ENCODE peak calls at places on chromosomes 13 and 19, in ten cellular contexts. R is AG04450; F is T-helper 22 cell; Y is hippocampal formation; E is 8988T; X is activated CD8-positive, alpha-beta T cell treated with anti-CD3 and anti-CD28 coated beads, Interleukin-2, amount 10 ng/mL, durations not matched to agents 7 days and 5 days; H is GM13977; O is iris pigment epithelial cell; Q is CD4-positive, alpha-beta T cell; T is DMS79. M is an unnamed sample.

GRCh38 chr19:1684573-1684912 is 32.1 kb upstream of the TCF3 start:
- DNase-seq in R (no peak), F (no peak), Y (no peak), E (no peak), X (no peak), H (no peak), O (no peak), Q (no peak), T (no peak), M (no peak)

GRCh38 chr13:50085063-50085462 is 69.8 kb downstream of the KCNRG start:
- DNase-seq in R (no peak), F (no peak), Y (peak), E (no peak), X (no peak), H (no peak), O (peak), Q (no peak), T (no peak), M (no peak)

GRCh38 chr19:6412111-6412999 is 12.3 kb downstream of the KHSRP start:
- DNase-seq in R (no peak), F (no peak), Y (no peak), E (peak), X (peak), H (peak), O (no peak), Q (peak), T (no peak), M (no peak)

GRCh38 chr13:42279986-42280385 is 8.0 kb downstream of the AKAP11 start:
- DNase-seq in R (no peak), F (no peak), Y (no peak), E (no peak), X (no peak), H (no peak), O (no peak), Q (no peak), T (no peak), M (no peak)

GRCh38 chr19:1893791-1894190 is 8.5 kb upstream of the ABHD17A start:
- DNase-seq in R (no peak), F (no peak), Y (no peak), E (no peak), X (no peak), H (no peak), O (no peak), Q (no peak), T (no peak), M (no peak)

GRCh38 chr19:40613669-40614594 is 12.8 kb downstream of the LTBP4 start:
- DNase-seq in R (peak), F (peak), Y (no peak), E (no peak), X (peak), H (peak), O (peak), Q (peak), T (no peak), M (peak)

GRCh38 chr19:31391518-31391917 is 42.3 kb upstream of the TSHZ3 start:
- DNase-seq in R (no peak), F (no peak), Y (no peak), E (no peak), X (no peak), H (no peak), O (no peak), Q (no peak), T (no peak), M (no peak)

GRCh38 chr13:60448907-60449510 is 52.0 kb downstream of the TDRD3 start:
- DNase-seq in R (peak), F (no peak), Y (peak), E (no peak), X (peak), H (peak), O (peak), Q (no peak), T (no peak), M (no peak)

GRCh38 chr19:15123900-15124299 is 16.7 kb downstream of the SYDE1 start:
- DNase-seq in R (no peak), F (no peak), Y (peak), E (no peak), X (no peak), H (no peak), O (no peak), Q (no peak), T (peak), M (no peak)

GRCh38 chr19:50893047-50893737 is 18.0 kb downstream of the KLK4 start:
- DNase-seq in R (no peak), F (no peak), Y (no peak), E (no peak), X (no peak), H (no peak), O (no peak), Q (no peak), T (no peak), M (no peak)

GRCh38 chr19:2305424-2305823 is 2.5 kb downstream of the LINGO3 start:
- DNase-seq in R (no peak), F (no peak), Y (no peak), E (no peak), X (no peak), H (no peak), O (no peak), Q (no peak), T (no peak), M (no peak)

GRCh38 chr19:32674153-32674958 is 624 bp downstream of the ANKRD27 start:
- DNase-seq in R (no peak), F (no peak), Y (no peak), E (peak), X (peak), H (peak), O (no peak), Q (no peak), T (no peak), M (no peak)

GRCh38 chr13:79317856-79318255 is 88.2 kb downstream of the RBM26 start:
- DNase-seq in R (no peak), F (no peak), Y (no peak), E (no peak), X (no peak), H (no peak), O (no peak), Q (no peak), T (no peak), M (no peak)

GRCh38 chr13:110944121-110944967 is 29.5 kb upstream of the ANKRD10 start:
- DNase-seq in R (peak), F (no peak), Y (no peak), E (peak), X (peak), H (peak), O (peak), Q (no peak), T (no peak), M (no peak)

GRCh38 chr13:97226788-97227627 is 4.9 kb downstream of the MBNL2 start:
- DNase-seq in R (no peak), F (peak), Y (no peak), E (no peak), X (peak), H (no peak), O (peak), Q (peak), T (no peak), M (no peak)

GRCh38 chr19:518292-519231 is 11.3 kb downstream of the TPGS1 start:
- DNase-seq in R (no peak), F (peak), Y (no peak), E (no peak), X (peak), H (peak), O (no peak), Q (peak), T (no peak), M (no peak)

GRCh38 chr13:34988330-34988791 is 46.3 kb downstream of the NBEA start:
- DNase-seq in R (no peak), F (no peak), Y (no peak), E (no peak), X (no peak), H (no peak), O (no peak), Q (no peak), T (no peak), M (no peak)

GRCh38 chr13:29849071-29849541 is 1.3 kb downstream of the UBL3 start:
- DNase-seq in R (no peak), F (peak), Y (peak), E (no peak), X (peak), H (peak), O (peak), Q (no peak), T (no peak), M (no peak)

GRCh38 chr13:50080158-50080855 is 65.1 kb downstream of the KCNRG start:
- DNase-seq in R (no peak), F (peak), Y (no peak), E (no peak), X (peak), H (no peak), O (peak), Q (peak), T (peak), M (peak)

GRCh38 chr19:39167461-39168257 is 29.1 kb upstream of the NCCRP1 start:
- DNase-seq in R (no peak), F (no peak), Y (no peak), E (no peak), X (no peak), H (no peak), O (no peak), Q (no peak), T (peak), M (no peak)

GRCh38 chr13:96109125-96109524 is 19.2 kb downstream of the HS6ST3 start:
- DNase-seq in R (no peak), F (no peak), Y (no peak), E (no peak), X (no peak), H (no peak), O (no peak), Q (no peak), T (no peak), M (no peak)

GRCh38 chr19:29640231-29640630 is 25.0 kb upstream of the PLEKHF1 start:
- DNase-seq in R (no peak), F (no peak), Y (no peak), E (no peak), X (no peak), H (no peak), O (no peak), Q (no peak), T (no peak), M (no peak)

GRCh38 chr13:99331881-99332293 is 24.7 kb upstream of the GPR183 start:
- DNase-seq in R (no peak), F (no peak), Y (no peak), E (no peak), X (no peak), H (no peak), O (no peak), Q (no peak), T (no peak), M (no peak)

GRCh38 chr19:23799321-23799720 is 40.6 kb upstream of the ZNF681 start:
- DNase-seq in R (no peak), F (peak), Y (no peak), E (no peak), X (peak), H (no peak), O (no peak), Q (peak), T (no peak), M (no peak)

GRCh38 chr19:16217671-16218464 is 20.2 kb downstream of the AP1M1 start:
- DNase-seq in R (no peak), F (no peak), Y (no peak), E (no peak), X (no peak), H (no peak), O (no peak), Q (no peak), T (no peak), M (no peak)

GRCh38 chr19:18503971-18504885 is 17.6 kb downstream of the ELL start:
- DNase-seq in R (no peak), F (no peak), Y (no peak), E (no peak), X (no peak), H (no peak), O (no peak), Q (no peak), T (no peak), M (no peak)

GRCh38 chr13:40064723-40065122 is 409.3 kb downstream of the COG6 start:
- DNase-seq in R (no peak), F (no peak), Y (no peak), E (no peak), X (no peak), H (no peak), O (peak), Q (no peak), T (no peak), M (peak)

GRCh38 chr19:16561382-16561781 is 10.8 kb downstream of the SLC35E1 start:
- DNase-seq in R (no peak), F (no peak), Y (peak), E (no peak), X (no peak), H (no peak), O (no peak), Q (no peak), T (no peak), M (no peak)

GRCh38 chr19:53772943-53773342 is 51.2 kb downstream of the NLRP12 start:
- DNase-seq in R (peak), F (peak), Y (peak), E (no peak), X (peak), H (peak), O (peak), Q (no peak), T (no peak), M (peak)

M was measured in HS-27A.